ENCODE peak calls at places on chromosomes 5 and 9, in eight cellular contexts. One of them, this sample, is unnamed.

GRCh38 chr5:151214614-151215545 is 9.0 kb downstream of the CCDC69 start:
- DNase-seq in HL-60: peak; percentile 96
- DNase-seq in NB4: peak; percentile 89
- DNase-seq in KG1: no peak
- DNase-seq in HS-27A: no peak
- DNase-seq in NCI-H146: no peak
- DNase-seq in T-helper 9 cell: no peak
- DNase-seq in stimulated activated CD8-positive, alpha-beta memory T cell treated with anti-CD3 and anti-CD28 coated beads, Interleukin-12 subunit alpha, Interleukin-12 subunit beta, amount 100 ng/mL, for 1 hour: no peak
- DNase-seq in this sample: no peak

GRCh38 chr9:96612105-96612965 is 7.3 kb downstream of the CDC14B start:
- DNase-seq in HL-60: no peak
- DNase-seq in NB4: no peak
- DNase-seq in KG1: no peak
- DNase-seq in HS-27A: no peak
- DNase-seq in NCI-H146: peak; percentile 56
- DNase-seq in T-helper 9 cell: no peak
- DNase-seq in stimulated activated CD8-positive, alpha-beta memory T cell treated with anti-CD3 and anti-CD28 coated beads, Interleukin-12 subunit alpha, Interleukin-12 subunit beta, amount 100 ng/mL, for 1 hour: no peak
- DNase-seq in this sample: no peak

GRCh38 chr5:6161257-6161656 is 217.1 kb downstream of the MED10 start:
- DNase-seq in HL-60: no peak
- DNase-seq in NB4: no peak
- DNase-seq in KG1: no peak
- DNase-seq in HS-27A: no peak
- DNase-seq in NCI-H146: no peak
- DNase-seq in T-helper 9 cell: no peak
- DNase-seq in stimulated activated CD8-positive, alpha-beta memory T cell treated with anti-CD3 and anti-CD28 coated beads, Interleukin-12 subunit alpha, Interleukin-12 subunit beta, amount 100 ng/mL, for 1 hour: no peak
- DNase-seq in this sample: no peak

GRCh38 chr5:55191165-55191564 is 18.2 kb upstream of the CDC20B start:
- DNase-seq in HL-60: no peak
- DNase-seq in NB4: peak; percentile 46
- DNase-seq in KG1: no peak
- DNase-seq in HS-27A: no peak
- DNase-seq in NCI-H146: no peak
- DNase-seq in T-helper 9 cell: no peak
- DNase-seq in stimulated activated CD8-positive, alpha-beta memory T cell treated with anti-CD3 and anti-CD28 coated beads, Interleukin-12 subunit alpha, Interleukin-12 subunit beta, amount 100 ng/mL, for 1 hour: no peak
- DNase-seq in this sample: no peak

GRCh38 chr5:74895906-74896305 is 29.7 kb upstream of the FAM169A start:
- DNase-seq in HL-60: no peak
- DNase-seq in NB4: no peak
- DNase-seq in KG1: no peak
- DNase-seq in HS-27A: peak; percentile 43
- DNase-seq in NCI-H146: no peak
- DNase-seq in T-helper 9 cell: no peak
- DNase-seq in stimulated activated CD8-positive, alpha-beta memory T cell treated with anti-CD3 and anti-CD28 coated beads, Interleukin-12 subunit alpha, Interleukin-12 subunit beta, amount 100 ng/mL, for 1 hour: no peak
- DNase-seq in this sample: peak; percentile 34

GRCh38 chr9:127586537-127586936 is 25.5 kb upstream of the STXBP1 start:
- DNase-seq in HL-60: no peak
- DNase-seq in NB4: peak; percentile 76
- DNase-seq in KG1: no peak
- DNase-seq in HS-27A: no peak
- DNase-seq in NCI-H146: peak; percentile 77
- DNase-seq in T-helper 9 cell: peak; percentile 47
- DNase-seq in stimulated activated CD8-positive, alpha-beta memory T cell treated with anti-CD3 and anti-CD28 coated beads, Interleukin-12 subunit alpha, Interleukin-12 subunit beta, amount 100 ng/mL, for 1 hour: peak; percentile 43
- DNase-seq in this sample: no peak

GRCh38 chr5:150559088-150559487 is 51.2 kb downstream of the NDST1 start:
- DNase-seq in HL-60: no peak
- DNase-seq in NB4: no peak
- DNase-seq in KG1: no peak
- DNase-seq in HS-27A: no peak
- DNase-seq in NCI-H146: peak; percentile 29
- DNase-seq in T-helper 9 cell: no peak
- DNase-seq in stimulated activated CD8-positive, alpha-beta memory T cell treated with anti-CD3 and anti-CD28 coated beads, Interleukin-12 subunit alpha, Interleukin-12 subunit beta, amount 100 ng/mL, for 1 hour: no peak
- DNase-seq in this sample: no peak

GRCh38 chr5:52665544-52665943 is 122.2 kb upstream of the ITGA1 start:
- DNase-seq in HL-60: no peak
- DNase-seq in NB4: no peak
- DNase-seq in KG1: no peak
- DNase-seq in HS-27A: no peak
- DNase-seq in NCI-H146: no peak
- DNase-seq in T-helper 9 cell: no peak
- DNase-seq in stimulated activated CD8-positive, alpha-beta memory T cell treated with anti-CD3 and anti-CD28 coated beads, Interleukin-12 subunit alpha, Interleukin-12 subunit beta, amount 100 ng/mL, for 1 hour: no peak
- DNase-seq in this sample: no peak

GRCh38 chr5:103243665-103244064 is 14.9 kb upstream of the MACIR start:
- DNase-seq in HL-60: no peak
- DNase-seq in NB4: no peak
- DNase-seq in KG1: no peak
- DNase-seq in HS-27A: no peak
- DNase-seq in NCI-H146: no peak
- DNase-seq in T-helper 9 cell: no peak
- DNase-seq in stimulated activated CD8-positive, alpha-beta memory T cell treated with anti-CD3 and anti-CD28 coated beads, Interleukin-12 subunit alpha, Interleukin-12 subunit beta, amount 100 ng/mL, for 1 hour: no peak
- DNase-seq in this sample: no peak

GRCh38 chr5:73103885-73104284 is 16.5 kb upstream of the TMEM171 start:
- DNase-seq in HL-60: no peak
- DNase-seq in NB4: no peak
- DNase-seq in KG1: no peak
- DNase-seq in HS-27A: no peak
- DNase-seq in NCI-H146: peak; percentile 66
- DNase-seq in T-helper 9 cell: no peak
- DNase-seq in stimulated activated CD8-positive, alpha-beta memory T cell treated with anti-CD3 and anti-CD28 coated beads, Interleukin-12 subunit alpha, Interleukin-12 subunit beta, amount 100 ng/mL, for 1 hour: no peak
- DNase-seq in this sample: no peak

GRCh38 chr9:114431003-114431402 is 43.2 kb upstream of the AKNA start:
- DNase-seq in HL-60: no peak
- DNase-seq in NB4: no peak
- DNase-seq in KG1: no peak
- DNase-seq in HS-27A: no peak
- DNase-seq in NCI-H146: no peak
- DNase-seq in T-helper 9 cell: no peak
- DNase-seq in stimulated activated CD8-positive, alpha-beta memory T cell treated with anti-CD3 and anti-CD28 coated beads, Interleukin-12 subunit alpha, Interleukin-12 subunit beta, amount 100 ng/mL, for 1 hour: no peak
- DNase-seq in this sample: no peak

GRCh38 chr9:91948423-91949292 is 1.4 kb downstream of the ROR2 start:
- DNase-seq in HL-60: no peak
- DNase-seq in NB4: peak; percentile 90
- DNase-seq in KG1: no peak
- DNase-seq in HS-27A: no peak
- DNase-seq in NCI-H146: no peak
- DNase-seq in T-helper 9 cell: no peak
- DNase-seq in stimulated activated CD8-positive, alpha-beta memory T cell treated with anti-CD3 and anti-CD28 coated beads, Interleukin-12 subunit alpha, Interleukin-12 subunit beta, amount 100 ng/mL, for 1 hour: no peak
- DNase-seq in this sample: no peak

This sample was measured in cerebellar nuclear complex.